ENCODE peak calls at places on chromosomes 11 and 22, in five cellular contexts. X is psoas muscle, T is K562, W is A549, O is Peyer's patch. Q is an unnamed sample. For H3K9me3 and H3K4me1, the result is how much of the 10 kb centered on the place peaks cover.

GRCh38 chr11:76686261-76687079 is 15.9 kb upstream of the LRRC32 start:
- DNase-seq in X (no peak), T (no peak), W (no peak), O (no peak), Q (no peak)

GRCh38 chr22:22487059-22487458 is 21.5 kb downstream of the ZNF280B start:
- DNase-seq in X (no peak), T (no peak), W (no peak), O (no peak), Q (no peak)

GRCh38 chr22:30940655-30941362 is 27.8 kb downstream of the MORC2 start:
- DNase-seq in X (no peak), T (no peak), W (no peak), O (no peak), Q (no peak)

GRCh38 chr22:39502109-39502788 is at the start of gene MIEF1:
- DNase-seq in X (peak), T (peak), W (peak), O (peak), Q (peak)

GRCh38 chr11:45085657-45086501 is 60.6 kb upstream of the PRDM11 start:
- DNase-seq in X (no peak), T (no peak), W (no peak), O (no peak), Q (no peak)

GRCh38 chr11:80362578-80362977 is 921.7 kb upstream of the TENM4 start:
- DNase-seq in X (no peak), T (no peak), W (no peak), O (no peak), Q (no peak)

GRCh38 chr11:134363161-134363560 is 31.4 kb downstream of the GLB1L2 start:
- DNase-seq in X (no peak), T (no peak), W (no peak), O (peak), Q (peak)

GRCh38 chr11:83523676-83524075 is 237.5 kb upstream of the CCDC90B start:
- DNase-seq in X (no peak), T (no peak), W (no peak), O (no peak), Q (no peak)

GRCh38 chr11:86475027-86475426 is 100.3 kb downstream of the CCDC81 start:
- DNase-seq in X (no peak), T (no peak), W (no peak), O (no peak), Q (no peak)

GRCh38 chr11:108754901-108755625 is 90.2 kb downstream of the DDX10 start:
- DNase-seq in X (no peak), T (peak), W (no peak), O (no peak), Q (no peak)

GRCh38 chr11:95059031-95059430 is 7.7 kb upstream of the SRSF8 start:
- DNase-seq in X (no peak), T (no peak), W (no peak), O (no peak), Q (no peak)

GRCh38 chr11:64516226-64516625 is 74.8 kb upstream of the SLC22A12 start:
- DNase-seq in X (no peak), T (peak), W (no peak), O (no peak), Q (no peak)

GRCh38 chr22:21660904-21661303 is 4.9 kb upstream of the PPIL2 start:
- DNase-seq in X (no peak), T (no peak), W (no peak), O (no peak), Q (no peak)

GRCh38 chr11:848380-848931 is 5.8 kb downstream of the TSPAN4 start:
- DNase-seq in X (no peak), T (peak), W (peak), O (peak), Q (peak)

GRCh38 chr22:46907578-46908215 is 145.2 kb downstream of the TBC1D22A start:
- DNase-seq in X (no peak), T (no peak), W (no peak), O (no peak), Q (peak)

DNA sequence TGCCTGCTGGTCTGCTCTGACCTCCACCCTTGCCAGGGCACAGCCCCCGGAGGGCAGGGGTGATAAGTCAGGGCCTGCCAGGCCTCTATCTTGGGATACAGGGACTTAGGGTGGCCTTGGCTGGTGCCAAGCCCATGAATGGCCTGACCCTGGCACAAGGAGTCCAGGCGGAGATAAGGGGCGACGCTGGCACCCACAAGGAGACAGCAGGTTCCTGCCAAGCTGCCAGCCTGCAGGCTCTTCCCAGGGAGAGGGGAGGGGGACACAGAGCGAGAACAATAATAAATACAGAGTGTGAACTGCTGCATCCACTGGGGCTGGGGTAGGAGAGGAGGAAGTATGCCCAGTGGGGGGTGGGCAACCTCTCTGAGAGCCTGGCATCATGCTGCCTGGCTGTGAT is 978 bp downstream of the CSDC2 start:
- DNase-seq in X (no peak), T (no peak), W (no peak), O (peak), Q (no peak)
- H3K27ac ChIP-seq in X (no peak), T (no peak), W (peak), O (no peak), Q (peak)

GRCh38 chr11:132605794-132606570 is 926.3 kb downstream of the OPCML start:
- DNase-seq in X (no peak), T (no peak), W (no peak), O (no peak), Q (no peak)
- H3K9me3 ChIP-seq in X (under half), T (under half), W (under half), O (under half), Q (under half)

DNA sequence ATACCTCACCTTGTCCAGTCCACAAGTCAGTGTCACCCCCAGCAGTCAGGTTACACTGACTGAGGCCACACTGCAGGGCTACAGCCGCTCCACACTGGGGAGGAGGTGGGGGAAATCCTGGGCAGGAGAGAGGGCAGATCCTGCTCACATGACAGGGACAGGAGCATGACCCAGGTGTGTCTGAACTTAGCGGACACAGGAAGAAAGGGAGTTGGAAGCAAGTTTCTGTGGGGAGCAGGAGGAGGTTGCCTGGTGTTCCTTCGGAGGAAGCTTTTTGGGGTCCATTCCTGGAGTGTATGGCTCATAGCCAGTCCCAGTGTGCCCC is 5.9 kb downstream of the MMP11 start:
- DNase-seq in X (no peak), T (no peak), W (no peak), O (no peak), Q (no peak)
- H3K4me1 ChIP-seq in X (under half), T (under half), W (under half), O (under half), Q (under half)

GRCh38 chr11:90216611-90217010 is 6.2 kb downstream of the CHORDC1 start:
- DNase-seq in X (no peak), T (no peak), W (no peak), O (no peak), Q (no peak)

GRCh38 chr11:90218606-90219005 is 4.2 kb downstream of the CHORDC1 start:
- DNase-seq in X (peak), T (peak), W (no peak), O (no peak), Q (no peak)

GRCh38 chr11:90220391-90220790 is 2.5 kb downstream of the CHORDC1 start:
- DNase-seq in X (no peak), T (no peak), W (peak), O (no peak), Q (no peak)

GRCh38 chr11:90222152-90222458 is 744 bp downstream of the CHORDC1 start:
- DNase-seq in X (no peak), T (no peak), W (no peak), O (no peak), Q (no peak)

DNA sequence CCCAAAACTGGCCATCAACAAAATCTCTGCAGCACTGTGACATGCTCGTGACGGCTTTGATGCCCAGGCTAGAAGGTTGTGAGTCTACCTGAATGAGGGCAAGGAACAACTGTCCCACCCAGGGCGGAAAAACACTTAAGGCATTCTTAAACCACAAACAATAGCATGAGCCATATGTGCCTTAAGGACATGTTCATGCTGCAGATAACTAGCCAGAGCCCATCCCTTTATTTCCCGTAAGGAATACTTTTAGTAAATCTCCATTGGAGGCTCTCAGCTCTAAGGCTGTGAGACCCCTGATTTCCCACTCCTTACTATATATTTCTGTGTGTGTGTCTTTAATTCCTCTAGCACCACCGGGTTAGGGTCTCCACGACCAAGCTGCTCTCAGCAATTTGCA is 3.4 kb downstream of the CHORDC1 start:
- DNase-seq in X (no peak), T (no peak), W (no peak), O (no peak), Q (no peak)
- H3K27ac ChIP-seq in X (no peak), T (no peak), W (no peak), O (no peak), Q (no peak)

GRCh38 chr11:2663915-2664314 is 35.9 kb downstream of the KCNQ1OT1 start:
- DNase-seq in X (no peak), T (no peak), W (no peak), O (no peak), Q (no peak)
- H3K9me3 ChIP-seq in X (under half), T (under half), W (half or more), O (under half), Q (under half)

DNA sequence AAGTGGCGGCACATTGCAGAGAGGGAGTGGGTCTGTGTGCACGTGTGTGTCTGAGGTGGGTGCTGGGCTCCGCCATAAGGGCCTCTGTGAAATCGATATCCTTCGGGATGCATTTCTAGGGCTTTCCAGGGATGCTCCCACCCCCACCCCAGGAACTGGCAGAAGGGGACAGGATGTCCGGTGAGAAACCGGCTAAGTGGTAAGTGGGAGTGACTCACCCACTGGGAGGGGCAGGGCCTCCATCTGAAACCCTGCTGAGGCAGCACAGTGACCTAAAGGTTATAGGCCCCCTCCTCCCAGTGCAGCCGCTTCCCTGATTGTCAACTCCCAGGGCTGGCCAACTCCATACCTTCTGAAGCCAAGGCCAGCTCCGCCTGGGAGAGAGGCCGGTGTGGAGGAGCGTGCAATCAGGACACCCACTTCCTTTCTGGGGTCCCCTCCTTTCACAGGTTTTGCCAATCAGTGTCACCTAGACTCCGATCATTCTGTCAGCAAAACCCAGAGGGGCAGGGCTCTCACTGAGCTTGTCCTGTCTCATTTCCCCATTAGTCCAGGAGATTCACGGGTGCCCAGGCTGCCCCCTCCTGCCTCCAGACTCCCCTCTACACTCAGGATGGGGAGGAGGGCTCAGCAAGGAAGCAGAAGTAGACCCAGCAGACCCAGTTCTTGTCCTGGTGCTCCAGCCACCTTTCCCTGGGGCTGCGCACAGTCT is 44.5 kb downstream of the NECTIN1 start:
- DNase-seq in X (no peak), T (peak), W (peak), O (no peak), Q (no peak)
- H3K4me1 ChIP-seq in X (under half), T (under half), W (under half), O (under half), Q (under half)

GRCh38 chr22:32327066-32327465 is 30.6 kb upstream of the RFPL3 start:
- DNase-seq in X (no peak), T (no peak), W (no peak), O (no peak), Q (no peak)
- H3K27ac ChIP-seq in X (no peak), T (no peak), W (no peak), O (no peak), Q (no peak)

GRCh38 chr11:70607561-70607960 is 209.2 kb downstream of the CTTN start:
- DNase-seq in X (peak), T (no peak), W (no peak), O (no peak), Q (no peak)
- H3K9me3 ChIP-seq in X (under half), T (under half), W (under half), O (under half), Q (under half)

GRCh38 chr22:42949159-42949558 is 65.8 kb downstream of the PACSIN2 start:
- DNase-seq in X (peak), T (no peak), W (no peak), O (no peak), Q (peak)
- H3K4me1 ChIP-seq in X (half or more), T (under half), W (half or more), O (half or more), Q (under half)

DNA sequence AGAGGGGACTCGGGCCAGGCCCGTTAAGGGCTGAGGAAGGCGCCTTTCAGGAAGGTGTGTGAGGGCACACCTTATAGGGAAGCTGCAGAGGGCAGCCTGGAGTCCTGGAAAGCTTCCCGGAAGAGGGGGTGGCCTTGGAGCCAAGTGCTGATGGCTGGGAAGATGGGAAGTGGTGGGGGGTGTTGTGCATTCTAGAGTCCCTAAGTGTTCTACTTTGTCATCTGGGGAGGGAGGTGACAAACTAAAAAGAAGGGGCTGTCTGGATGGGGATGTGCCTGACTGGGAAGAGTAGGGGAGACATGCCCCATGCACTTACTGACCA is 6.8 kb downstream of the ZDHHC8 start:
- DNase-seq in X (no peak), T (no peak), W (no peak), O (no peak), Q (no peak)
- H3K27ac ChIP-seq in X (peak), T (no peak), W (no peak), O (no peak), Q (no peak)

Q was measured in aorta.